ENCODE peak calls at places on chromosomes 7 and 10, in eight cellular contexts. T is KBM-7, K is HTR-8/SVneo, Y is neuronal stem cell, Z is epithelial cell of esophagus, D is renal cortical epithelial cell, V is body of pancreas, P is AG04450. L is an unnamed sample.

GRCh38 chr7:94092980-94093379 is 88.8 kb upstream of the BET1 start:
- DNase-seq in D (no peak), T (no peak), V (no peak), P (no peak), Z (no peak), Y (no peak), K (no peak), L (no peak)

GRCh38 chr10:19570143-19570542 is 246.1 kb upstream of the PLXDC2 start:
- DNase-seq in D (peak; percentile 6), K (no peak), T (no peak), P (no peak), V (no peak), Z (no peak), Y (no peak), L (no peak)

GRCh38 chr10:105840288-105840770 is 1199.2 kb downstream of the SORCS3 start:
- DNase-seq in Z (no peak), K (no peak), D (no peak), T (no peak), V (no peak), P (no peak), Y (no peak), L (no peak)

GRCh38 chr7:95322396-95322795 is 1.9 kb downstream of the PON1 start:
- DNase-seq in P (no peak), V (no peak), K (no peak), D (no peak), Y (no peak), Z (no peak), T (no peak), L (no peak)

GRCh38 chr10:119401671-119402395 is 140.7 kb downstream of the RGS10 start:
- DNase-seq in V (peak; percentile 24), P (peak; percentile 95), K (peak; percentile 70), D (peak; percentile 50), Y (no peak), T (no peak), Z (peak; percentile 77), L (peak; percentile 43)

GRCh38 chr7:140416560-140416959 is 12.7 kb downstream of the RAB19 start:
- DNase-seq in K (no peak), D (no peak), V (peak; percentile 44), Z (no peak), P (no peak), T (no peak), Y (no peak), L (no peak)

GRCh38 chr7:158847451-158847866 is 8.9 kb upstream of the DYNC2I1 start:
- DNase-seq in D (no peak), Z (no peak), V (no peak), P (no peak), T (no peak), K (no peak), Y (no peak), L (no peak)

GRCh38 chr10:96505150-96506136 is 8.3 kb downstream of the TLL2 start:
- DNase-seq in Y (no peak), P (no peak), Z (peak; percentile 97), D (no peak), V (no peak), K (no peak), T (no peak), L (no peak)

GRCh38 chr10:44982114-44982460 is 3.5 kb upstream of the DEPP1 start:
- DNase-seq in Z (peak; percentile 25), T (no peak), P (no peak), D (no peak), K (no peak), Y (no peak), V (peak; percentile 32), L (peak; percentile 47)

GRCh38 chr7:155951554-155952158 is 139.4 kb upstream of the SHH start:
- DNase-seq in T (no peak), V (peak; percentile 67), Z (peak; percentile 97), K (peak; percentile 86), D (peak; percentile 99), P (peak; percentile 55), Y (no peak), L (no peak)

GRCh38 chr7:47836080-47836479 is 112.2 kb downstream of the PKD1L1 start:
- DNase-seq in P (no peak), Y (no peak), K (no peak), T (no peak), D (no peak), Z (no peak), V (no peak), L (no peak)

GRCh38 chr10:95225136-95225535 is 31.1 kb downstream of the ACSM6 start:
- DNase-seq in Z (no peak), D (no peak), V (no peak), Y (no peak), P (no peak), T (no peak), K (no peak), L (no peak)

GRCh38 chr10:7945469-7946187 is 108.9 kb upstream of the GATA3 start:
- DNase-seq in D (no peak), Z (peak; percentile 42), Y (no peak), P (no peak), V (no peak), T (no peak), K (no peak), L (no peak)

GRCh38 chr10:50882540-50882983 is 2.9 kb downstream of the A1CF start:
- DNase-seq in Z (peak; percentile 12), Y (no peak), V (peak; percentile 13), K (no peak), P (no peak), T (no peak), D (peak; percentile 52), L (no peak)

GRCh38 chr7:149468208-149468607 is 7.3 kb upstream of the ZNF777 start:
- DNase-seq in V (no peak), P (no peak), D (no peak), Y (no peak), T (peak; percentile 44), Z (peak; percentile 55), K (no peak), L (no peak)

GRCh38 chr7:17027803-17028163 is 146.0 kb upstream of the AGR3 start:
- DNase-seq in Z (peak; percentile 55), V (no peak), K (no peak), T (no peak), Y (no peak), D (no peak), P (no peak), L (no peak)

GRCh38 chr7:92135100-92135429 is 788 bp upstream of the CYP51A1 start:
- DNase-seq in P (no peak), T (no peak), Y (no peak), K (no peak), D (peak; percentile 43), Z (peak; percentile 47), V (peak; percentile 52), L (no peak)

GRCh38 chr7:78006063-78006755 is 207.6 kb downstream of the PHTF2 start:
- DNase-seq in T (no peak), Y (no peak), K (no peak), V (no peak), D (peak; percentile 18), Z (no peak), P (no peak), L (no peak)

GRCh38 chr7:150994141-150994837 is 3.5 kb downstream of the NOS3 start:
- DNase-seq in V (no peak), Y (no peak), P (no peak), T (peak; percentile 84), Z (no peak), K (no peak), D (no peak), L (no peak)

GRCh38 chr7:134532155-134533089 is 5.1 kb downstream of the AKR1B10 start:
- DNase-seq in K (no peak), V (peak; percentile 71), Y (no peak), P (no peak), D (peak; percentile 49), Z (peak; percentile 92), T (no peak), L (no peak)